ENCODE peak calls at places on chromosomes 2 and 18, in nine cellular contexts. V is central memory CD8-positive, alpha-beta T cell; B is HCT116; Q is lower lobe of right lung; S is activated CD8-positive, alpha-beta memory T cell treated with anti-CD3 and anti-CD28 coated beads, Interleukin-2, amount 10 ng/mL, durations not matched to agents 7 days and 5 days; T is PC-3; R is lung; E is aorta; C is gastroesophageal sphincter. M is an unnamed sample.

GRCh38 chr2:101753720-101754490 is 56.4 kb downstream of the MAP4K4 start:
- ATAC-seq in V (no peak), B (no peak), Q (no peak), S (no peak), T (no peak), R (no peak), E (no peak), C (no peak), M (peak; percentile 52)

GRCh38 chr2:191622374-191623320 is 55.3 kb upstream of the NABP1 start:
- ATAC-seq in V (no peak), B (no peak), Q (no peak), S (no peak), T (no peak), R (no peak), E (no peak), C (no peak), M (peak; percentile 68)

GRCh38 chr18:79368681-79369080 is 27.0 kb upstream of the NFATC1 start:
- ATAC-seq in V (no peak), B (no peak), Q (no peak), S (peak; percentile 33), T (no peak), R (no peak), E (no peak), C (no peak), M (no peak)

GRCh38 chr2:9095690-9096089 is 92.2 kb upstream of the MBOAT2 start:
- ATAC-seq in V (no peak), B (no peak), Q (peak; percentile 74), S (no peak), T (no peak), R (peak; percentile 37), E (peak; percentile 68), C (peak; percentile 68), M (no peak)

GRCh38 chr2:54475285-54475684 is 19.2 kb downstream of the SPTBN1 start:
- ATAC-seq in V (no peak), B (no peak), Q (no peak), S (no peak), T (no peak), R (no peak), E (no peak), C (no peak), M (no peak)

GRCh38 chr2:719734-720133 is 42.5 kb upstream of the TMEM18 start:
- ATAC-seq in V (no peak), B (no peak), Q (no peak), S (no peak), T (no peak), R (no peak), E (no peak), C (no peak), M (no peak)

GRCh38 chr2:97788986-97789644 is 75.7 kb downstream of the ZAP70 start:
- ATAC-seq in V (no peak), B (no peak), Q (no peak), S (no peak), T (no peak), R (no peak), E (no peak), C (no peak), M (no peak)

GRCh38 chr2:18719978-18720775 is 130.8 kb upstream of the NT5C1B start:
- ATAC-seq in V (no peak), B (no peak), Q (no peak), S (no peak), T (peak; percentile 88), R (no peak), E (peak; percentile 77), C (peak; percentile 64), M (no peak)

GRCh38 chr18:44840053-44840826 is 159.6 kb downstream of the SETBP1 start:
- ATAC-seq in V (no peak), B (no peak), Q (no peak), S (no peak), T (no peak), R (no peak), E (no peak), C (peak; percentile 34), M (no peak)

GRCh38 chr2:213451542-213452256 is 167.4 kb downstream of the SPAG16 start:
- ATAC-seq in V (no peak), B (no peak), Q (peak; percentile 67), S (no peak), T (no peak), R (no peak), E (peak; percentile 46), C (no peak), M (no peak)

GRCh38 chr18:37783771-37784170 is 218.2 kb upstream of the CELF4 start:
- ATAC-seq in V (no peak), B (no peak), Q (no peak), S (no peak), T (no peak), R (no peak), E (no peak), C (no peak), M (no peak)

GRCh38 chr2:101306410-101306809 is 2.1 kb downstream of the RNF149 start:
- ATAC-seq in V (no peak), B (no peak), Q (no peak), S (no peak), T (peak; percentile 3), R (no peak), E (no peak), C (no peak), M (peak; percentile 23)

GRCh38 chr18:12963069-12963468 is 15.3 kb downstream of the SEH1L start:
- ATAC-seq in V (no peak), B (no peak), Q (no peak), S (no peak), T (no peak), R (no peak), E (no peak), C (no peak), M (no peak)

GRCh38 chr18:32372381-32373061 is 98.2 kb downstream of the GAREM1 start:
- ATAC-seq in V (no peak), B (peak; percentile 86), Q (peak; percentile 91), S (no peak), T (peak; percentile 84), R (peak; percentile 64), E (peak; percentile 23), C (peak; percentile 34), M (no peak)

GRCh38 chr2:119126650-119127049 is 31.9 kb downstream of the C1QL2 start:
- ATAC-seq in V (no peak), B (peak; percentile 96), Q (peak; percentile 33), S (no peak), T (no peak), R (no peak), E (no peak), C (no peak), M (peak; percentile 26)

GRCh38 chr2:143730155-143730949 is 601.1 kb downstream of the ARHGAP15 start:
- ATAC-seq in V (peak; percentile 63), B (no peak), Q (peak; percentile 42), S (peak; percentile 85), T (peak; percentile 96), R (no peak), E (no peak), C (no peak), M (peak; percentile 90)

GRCh38 chr2:239983004-239983778 is 42.0 kb downstream of the NDUFA10 start:
- ATAC-seq in V (no peak), B (no peak), Q (no peak), S (no peak), T (no peak), R (no peak), E (no peak), C (no peak), M (no peak)

GRCh38 chr2:238461916-238462315 is 35.2 kb downstream of the ASB1 start:
- ATAC-seq in V (no peak), B (no peak), Q (no peak), S (no peak), T (no peak), R (no peak), E (no peak), C (no peak), M (no peak)

GRCh38 chr2:105951390-105951694 is 206.6 kb downstream of the NCK2 start:
- ATAC-seq in V (no peak), B (no peak), Q (no peak), S (no peak), T (no peak), R (no peak), E (no peak), C (no peak), M (no peak)

GRCh38 chr2:45770773-45771172 is 119.3 kb downstream of the PRKCE start:
- ATAC-seq in V (no peak), B (no peak), Q (no peak), S (no peak), T (no peak), R (no peak), E (peak; percentile 42), C (peak; percentile 47), M (no peak)

GRCh38 chr18:3209859-3210569 is 9.8 kb downstream of the MYOM1 start:
- ATAC-seq in V (peak; percentile 36), B (no peak), Q (no peak), S (peak; percentile 68), T (peak; percentile 83), R (no peak), E (no peak), C (no peak), M (peak; percentile 88)

GRCh38 chr2:54965425-54965824 is 84.8 kb downstream of the RTN4 start:
- ATAC-seq in V (no peak), B (no peak), Q (no peak), S (no peak), T (no peak), R (no peak), E (no peak), C (no peak), M (no peak)

GRCh38 chr2:85156141-85156540 is 22.9 kb downstream of the TCF7L1 start:
- ATAC-seq in V (no peak), B (no peak), Q (no peak), S (no peak), T (no peak), R (no peak), E (no peak), C (no peak), M (no peak)

GRCh38 chr2:171792157-171792556 is 101.9 kb downstream of the SLC25A12 start:
- ATAC-seq in V (no peak), B (no peak), Q (no peak), S (no peak), T (no peak), R (no peak), E (no peak), C (no peak), M (no peak)

GRCh38 chr2:64214281-64215115 is 70.3 kb upstream of the PELI1 start:
- ATAC-seq in V (peak; percentile 67), B (no peak), Q (peak; percentile 73), S (peak; percentile 48), T (peak; percentile 67), R (peak; percentile 49), E (no peak), C (peak; percentile 84), M (peak; percentile 63)

GRCh38 chr2:160331258-160332025 is 131.4 kb upstream of the ITGB6 start:
- ATAC-seq in V (no peak), B (no peak), Q (peak; percentile 56), S (no peak), T (no peak), R (no peak), E (no peak), C (no peak), M (no peak)